ENCODE peak calls at places on chromosomes 5 and 9, in seven cellular contexts. D is pancreas, M is hepatocyte, I is bronchial epithelial cell, H is fibroblast of lung, V is IMR-90, O is skeletal muscle cell. P is an unnamed sample.

GRCh38 chr9:135802876-135803419 is 101.0 kb downstream of the KCNT1 start:
- DNase-seq in D (peak), M (no peak), I (no peak), H (no peak), V (no peak), O (no peak), P (no peak)

GRCh38 chr5:32961066-32961429 is 249.9 kb downstream of the NPR3 start:
- DNase-seq in D (no peak), M (no peak), I (peak), H (no peak), V (peak), O (peak), P (peak)

GRCh38 chr9:128554155-128554862 is 1.9 kb downstream of the SPTAN1 start:
- DNase-seq in D (no peak), M (peak), I (peak), H (peak), V (peak), O (peak), P (peak)

GRCh38 chr5:32805966-32806626 is 95.0 kb downstream of the NPR3 start:
- DNase-seq in D (no peak), M (peak), I (peak), H (peak), V (peak), O (peak), P (peak)

GRCh38 chr9:132586830-132587483 is 4.6 kb downstream of the BARHL1 start:
- DNase-seq in D (no peak), M (no peak), I (no peak), H (no peak), V (no peak), O (no peak), P (no peak)

GRCh38 chr9:107481035-107481434 is 8.5 kb downstream of the KLF4 start:
- DNase-seq in D (no peak), M (no peak), I (peak), H (peak), V (no peak), O (no peak), P (peak)

GRCh38 chr9:137828527-137829259 is 48.9 kb upstream of the CACNA1B start:
- DNase-seq in D (no peak), M (peak), I (no peak), H (peak), V (peak), O (no peak), P (peak)

GRCh38 chr5:109907189-109907588 is 217.5 kb downstream of the MAN2A1 start:
- DNase-seq in D (no peak), M (no peak), I (no peak), H (no peak), V (no peak), O (no peak), P (peak)

GRCh38 chr5:14617441-14617840 is 35.8 kb downstream of the OTULINL start:
- DNase-seq in D (no peak), M (no peak), I (no peak), H (no peak), V (no peak), O (no peak), P (no peak)

GRCh38 chr9:71349218-71349617 is 227.8 kb upstream of the TRPM3 start:
- DNase-seq in D (no peak), M (no peak), I (no peak), H (no peak), V (peak), O (peak), P (peak)

GRCh38 chr9:127557466-127557869 is 54.6 kb upstream of the STXBP1 start:
- DNase-seq in D (no peak), M (peak), I (no peak), H (peak), V (no peak), O (no peak), P (peak)

GRCh38 chr9:123353041-123353440 is 3.0 kb upstream of the CRB2 start:
- DNase-seq in D (no peak), M (no peak), I (peak), H (no peak), V (no peak), O (no peak), P (no peak)

GRCh38 chr9:86645303-86645702 is 291.1 kb upstream of the TUT7 start:
- DNase-seq in D (no peak), M (no peak), I (no peak), H (no peak), V (no peak), O (no peak), P (no peak)

GRCh38 chr9:112012026-112012902 is 115.7 kb downstream of the UGCG start:
- DNase-seq in D (no peak), M (peak), I (peak), H (peak), V (peak), O (peak), P (peak)

GRCh38 chr5:143140492-143141231 is 262.8 kb downstream of the NR3C1 start:
- DNase-seq in D (peak), M (no peak), I (peak), H (no peak), V (no peak), O (no peak), P (no peak)

GRCh38 chr5:135587849-135588248 is 9.1 kb upstream of the CXCL14 start:
- DNase-seq in D (no peak), M (no peak), I (no peak), H (no peak), V (no peak), O (no peak), P (no peak)

GRCh38 chr5:150299571-150300327 is 3.0 kb downstream of the ARSI start:
- DNase-seq in D (no peak), M (no peak), I (no peak), H (peak), V (no peak), O (no peak), P (no peak)

GRCh38 chr5:150296496-150296895 is 6.2 kb downstream of the ARSI start:
- DNase-seq in D (peak), M (no peak), I (no peak), H (no peak), V (no peak), O (no peak), P (no peak)

GRCh38 chr5:150298701-150299451 is 3.8 kb downstream of the ARSI start:
- DNase-seq in D (no peak), M (peak), I (peak), H (peak), V (peak), O (peak), P (peak)

GRCh38 chr5:150297236-150297890 is 5.3 kb downstream of the ARSI start:
- DNase-seq in D (peak), M (no peak), I (no peak), H (no peak), V (no peak), O (no peak), P (no peak)

DNA sequence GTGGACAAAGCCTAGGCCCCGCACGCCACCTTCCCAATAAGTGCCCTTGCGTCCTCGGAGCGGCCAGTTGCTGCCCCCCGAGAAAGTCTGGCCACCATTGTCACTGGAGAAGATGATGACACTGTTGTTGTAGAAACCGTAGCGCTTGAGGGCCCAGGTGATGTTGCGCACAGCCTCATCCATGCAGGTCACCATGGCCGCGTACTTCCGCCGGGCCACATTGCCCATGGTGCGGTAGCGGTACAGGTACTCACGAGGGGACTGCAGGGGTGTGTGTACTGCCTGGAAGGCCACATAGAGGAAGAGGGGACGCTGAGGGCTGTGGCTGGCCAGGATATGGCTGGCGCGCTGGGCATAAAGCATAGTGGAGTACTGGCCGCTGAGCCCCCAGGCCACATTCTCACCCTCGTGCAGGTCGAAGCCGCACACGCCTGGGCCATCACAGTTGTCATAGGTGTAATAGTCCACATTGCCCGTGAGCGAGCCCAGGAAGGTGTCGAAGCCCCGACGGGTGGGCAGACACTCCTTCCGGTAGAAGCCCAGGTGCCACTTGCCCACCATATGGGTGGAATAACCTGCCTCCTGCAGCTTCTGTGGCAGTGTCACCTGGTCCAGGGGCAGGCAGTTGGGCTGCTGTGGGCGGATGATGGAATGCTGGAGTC is 4.6 kb downstream of the ARSI start:
- DNase-seq in D (peak), M (no peak), I (no peak), H (no peak), V (no peak), O (no peak), P (no peak)
- H3K4me3 ChIP-seq in D (no peak), M (no peak), I (no peak), H (no peak), V (no peak), O (no peak), P (no peak)

GRCh38 chr5:13488254-13488931 is 456.1 kb downstream of the DNAH5 start:
- DNase-seq in D (no peak), M (no peak), I (no peak), H (no peak), V (no peak), O (no peak), P (no peak)
- H3K4me3 ChIP-seq in D (no peak), M (no peak), I (no peak), H (no peak), V (no peak), O (no peak), P (no peak)

GRCh38 chr5:124160265-124160664 is 586.2 kb downstream of the ZNF608 start:
- DNase-seq in D (no peak), M (no peak), I (no peak), H (no peak), V (no peak), O (no peak), P (no peak)

GRCh38 chr5:124157320-124157719 is 589.1 kb downstream of the ZNF608 start:
- DNase-seq in D (no peak), M (no peak), I (no peak), H (peak), V (no peak), O (no peak), P (peak)

GRCh38 chr5:124161286-124161685 is 585.2 kb downstream of the ZNF608 start:
- DNase-seq in D (no peak), M (no peak), I (no peak), H (no peak), V (no peak), O (no peak), P (no peak)

GRCh38 chr5:124162782-124163532 is 583.5 kb downstream of the ZNF608 start:
- DNase-seq in D (peak), M (peak), I (peak), H (no peak), V (peak), O (no peak), P (no peak)
- H3K4me3 ChIP-seq in D (no peak), M (no peak), I (no peak), H (no peak), V (no peak), O (peak), P (no peak)

GRCh38 chr5:119363936-119364335 is 8.1 kb downstream of the TNFAIP8 start:
- DNase-seq in D (no peak), M (no peak), I (peak), H (no peak), V (no peak), O (no peak), P (no peak)
- H3K4me3 ChIP-seq in D (no peak), M (no peak), I (no peak), H (no peak), V (no peak), O (no peak), P (no peak)

GRCh38 chr5:87076411-87076810 is 191.3 kb upstream of the RASA1 start:
- DNase-seq in D (no peak), M (no peak), I (no peak), H (no peak), V (no peak), O (no peak), P (no peak)
- H3K4me3 ChIP-seq in D (no peak), M (no peak), I (no peak), H (no peak), V (no peak), O (no peak), P (no peak)

DNA sequence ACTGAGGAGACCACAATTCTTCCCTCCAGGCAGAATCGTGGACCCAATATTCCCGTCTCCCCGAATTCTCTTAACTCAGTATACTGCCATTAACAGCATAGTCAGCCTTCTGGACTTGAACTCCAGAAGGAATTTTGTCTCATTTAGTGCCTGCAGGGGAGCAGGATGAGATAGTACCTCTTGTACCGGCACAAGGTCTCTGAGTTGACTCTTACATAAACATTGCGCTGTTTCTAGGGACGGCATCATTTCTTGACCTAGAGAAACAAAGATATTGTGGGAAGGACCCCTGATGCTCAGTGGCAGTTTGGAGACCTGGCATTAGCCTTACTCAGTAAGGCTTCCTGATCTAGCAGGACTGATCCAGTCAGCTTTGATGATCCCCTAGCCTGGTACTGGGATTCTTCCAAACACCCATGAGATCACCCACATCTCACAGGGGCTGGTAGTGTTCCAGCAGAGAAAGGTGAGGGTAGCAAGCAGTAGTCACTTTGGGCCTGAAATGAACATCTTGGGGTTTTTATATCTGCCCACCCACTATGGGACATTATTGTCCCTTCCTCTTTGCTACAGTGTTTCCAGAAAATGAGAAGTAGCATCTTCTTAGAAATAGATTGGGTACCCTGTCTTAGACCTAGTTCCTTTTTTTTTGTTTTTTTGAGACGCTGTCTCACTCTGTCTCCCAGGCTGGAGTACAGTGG is 249.0 kb upstream of the ANKRD55 start:
- DNase-seq in D (no peak), M (no peak), I (no peak), H (peak), V (no peak), O (no peak), P (no peak)
- H3K4me3 ChIP-seq in D (peak), M (no peak), I (no peak), H (no peak), V (no peak), O (no peak), P (no peak)

GRCh38 chr5:149417714-149418368 is 38.7 kb upstream of the IL17B start:
- DNase-seq in D (no peak), M (no peak), I (no peak), H (no peak), V (no peak), O (no peak), P (no peak)
- H3K4me3 ChIP-seq in D (no peak), M (no peak), I (no peak), H (no peak), V (no peak), O (no peak), P (no peak)

DNA sequence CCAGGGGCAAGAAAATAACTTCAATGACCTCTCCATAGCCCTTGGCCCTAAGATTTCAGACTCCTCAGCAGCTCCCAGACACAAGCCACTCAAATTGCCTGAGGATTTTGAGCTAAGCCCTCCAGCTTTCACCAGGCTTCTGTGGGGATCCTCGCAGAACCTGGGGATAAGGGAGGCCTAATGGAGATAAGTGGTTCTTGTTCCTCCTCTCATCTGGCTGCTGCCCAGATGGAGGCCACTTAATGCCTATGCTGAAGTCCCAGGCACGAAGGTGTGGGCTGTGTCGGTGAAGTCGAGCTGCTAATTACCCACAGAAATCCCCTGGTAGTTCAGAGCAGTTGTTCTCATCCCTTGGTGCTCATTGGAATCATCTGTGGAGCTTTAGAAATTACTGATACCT is 10.2 kb upstream of the FAT2 start:
- DNase-seq in D (no peak), M (no peak), I (no peak), H (no peak), V (no peak), O (no peak), P (no peak)
- H3K4me3 ChIP-seq in D (no peak), M (no peak), I (no peak), H (no peak), V (no peak), O (no peak), P (no peak)

GRCh38 chr5:9716838-9717281 is 86.7 kb upstream of the TAS2R1 start:
- DNase-seq in D (no peak), M (no peak), I (peak), H (peak), V (peak), O (peak), P (peak)
- H3K4me3 ChIP-seq in D (no peak), M (no peak), I (no peak), H (no peak), V (no peak), O (peak), P (no peak)

P was measured in fibroblast of the aortic adventitia.